ENCODE peak calls at places on chromosomes 12 and 14, in seven cellular contexts. H is uterus; W is Panc1; N is body of pancreas; S is pancreas; U is CD8-positive, alpha-beta T cell; X is kidney. C is an unnamed sample.

GRCh38 chr14:35229495-35230089 is 62.6 kb upstream of the PSMA6 start:
- DNase-seq in H (no peak), W (no peak), N (no peak), S (no peak), U (no peak), X (no peak), C (no peak)

GRCh38 chr14:21098134-21098891 is at the start of gene ZNF219:
- DNase-seq in H (peak; percentile 75), W (no peak), N (peak; percentile 64), S (peak; percentile 71), U (no peak), X (peak; percentile 83), C (peak; percentile 85)

GRCh38 chr12:102527256-102527720 is 46.9 kb upstream of the IGF1 start:
- DNase-seq in H (no peak), W (no peak), N (no peak), S (no peak), U (no peak), X (no peak), C (no peak)

GRCh38 chr14:61570188-61570960 is 124.9 kb upstream of the HIF1A start:
- DNase-seq in H (no peak), W (no peak), N (no peak), S (no peak), U (no peak), X (no peak), C (no peak)

GRCh38 chr12:94208433-94208921 is 60.1 kb downstream of the PLXNC1 start:
- DNase-seq in H (no peak), W (no peak), N (no peak), S (no peak), U (no peak), X (no peak), C (no peak)

GRCh38 chr12:5588231-5588995 is 156.5 kb downstream of the NTF3 start:
- DNase-seq in H (no peak), W (no peak), N (no peak), S (no peak), U (no peak), X (no peak), C (no peak)

GRCh38 chr12:20513189-20513588 is 144.9 kb downstream of the PDE3A start:
- DNase-seq in H (no peak), W (no peak), N (no peak), S (no peak), U (no peak), X (no peak), C (no peak)

GRCh38 chr12:389138-390096 is at the start of gene KDM5A:
- DNase-seq in H (peak; percentile 91), W (peak; percentile 68), N (peak; percentile 90), S (peak; percentile 90), U (peak; percentile 78), X (peak; percentile 96), C (peak; percentile 93)

GRCh38 chr12:121875582-121875981 is 13.0 kb upstream of the PSMD9 start:
- DNase-seq in H (no peak), W (no peak), N (no peak), S (no peak), U (no peak), X (no peak), C (no peak)

GRCh38 chr14:57835751-57836150 is 30.1 kb downstream of the SLC35F4 start:
- DNase-seq in H (no peak), W (no peak), N (no peak), S (no peak), U (no peak), X (no peak), C (no peak)

GRCh38 chr12:16348435-16349131 is 1.1 kb downstream of the MGST1 start:
- DNase-seq in H (no peak), W (no peak), N (peak; percentile 16), S (no peak), U (no peak), X (no peak), C (no peak)

GRCh38 chr12:52434096-52434733 is at the start of gene KRT75:
- DNase-seq in H (no peak), W (peak; percentile 65), N (no peak), S (no peak), U (no peak), X (no peak), C (no peak)

GRCh38 chr14:51096870-51097269 is 2.0 kb upstream of the TRIM9 start:
- DNase-seq in H (no peak), W (no peak), N (no peak), S (no peak), U (no peak), X (no peak), C (no peak)

GRCh38 chr12:63931703-63932102 is 87.2 kb downstream of the SRGAP1 start:
- DNase-seq in H (no peak), W (no peak), N (no peak), S (no peak), U (no peak), X (no peak), C (no peak)

GRCh38 chr12:63929426-63929825 is 84.9 kb downstream of the SRGAP1 start:
- DNase-seq in H (no peak), W (no peak), N (no peak), S (no peak), U (no peak), X (no peak), C (no peak)

GRCh38 chr12:63928305-63928704 is 83.8 kb downstream of the SRGAP1 start:
- DNase-seq in H (no peak), W (no peak), N (no peak), S (no peak), U (no peak), X (no peak), C (no peak)

GRCh38 chr12:63930971-63931370 is 86.5 kb downstream of the SRGAP1 start:
- DNase-seq in H (no peak), W (no peak), N (no peak), S (no peak), U (no peak), X (no peak), C (no peak)

GRCh38 chr12:63927511-63927910 is 83.0 kb downstream of the SRGAP1 start:
- DNase-seq in H (no peak), W (no peak), N (no peak), S (no peak), U (no peak), X (no peak), C (no peak)
- H3K4me1 ChIP-seq in H (no peaks in the 10 kb centered on the region), W (peaks cover 6% of the 10 kb centered on the region), N (no peaks in the 10 kb centered on the region), S (no peaks in the 10 kb centered on the region), U (no peaks in the 10 kb centered on the region), X (no peaks in the 10 kb centered on the region), C (no peaks in the 10 kb centered on the region)

GRCh38 chr12:21599143-21599999 is 5.3 kb downstream of the GYS2 start:
- DNase-seq in H (no peak), W (no peak), N (peak; percentile 30), S (no peak), U (no peak), X (no peak), C (no peak)

GRCh38 chr12:21604245-21605101 is at the start of gene GYS2:
- DNase-seq in H (no peak), W (no peak), N (no peak), S (no peak), U (no peak), X (no peak), C (no peak)

GRCh38 chr12:21600196-21600595 is 4.5 kb downstream of the GYS2 start:
- DNase-seq in H (no peak), W (no peak), N (no peak), S (no peak), U (no peak), X (no peak), C (no peak)

GRCh38 chr12:21602774-21603173 is 1.9 kb downstream of the GYS2 start:
- DNase-seq in H (no peak), W (no peak), N (peak; percentile 30), S (no peak), U (no peak), X (no peak), C (no peak)

GRCh38 chr12:21598651-21599050 is 6.0 kb downstream of the GYS2 start:
- DNase-seq in H (no peak), W (no peak), N (no peak), S (no peak), U (no peak), X (no peak), C (no peak)
- H3K36me3 ChIP-seq in H (no peaks in the 10 kb centered on the region), W (no peaks in the 10 kb centered on the region), N (no peaks in the 10 kb centered on the region), S (no peaks in the 10 kb centered on the region), U (no peaks in the 10 kb centered on the region), X (no peaks in the 10 kb centered on the region), C (no peaks in the 10 kb centered on the region)

GRCh38 chr12:71683633-71684032 is 2.2 kb upstream of the TMEM19 start:
- DNase-seq in H (no peak), W (no peak), N (no peak), S (no peak), U (no peak), X (no peak), C (no peak)

GRCh38 chr12:71685312-71685906 is 473 bp upstream of the TMEM19 start:
- DNase-seq in H (no peak), W (no peak), N (peak; percentile 18), S (no peak), U (no peak), X (no peak), C (peak; percentile 25)

GRCh38 chr12:71686658-71687025 is 760 bp downstream of the TMEM19 start:
- DNase-seq in H (no peak), W (no peak), N (no peak), S (no peak), U (no peak), X (no peak), C (no peak)

GRCh38 chr12:71684081-71684480 is 1.8 kb upstream of the TMEM19 start:
- DNase-seq in H (no peak), W (no peak), N (no peak), S (no peak), U (no peak), X (no peak), C (no peak)

DNA sequence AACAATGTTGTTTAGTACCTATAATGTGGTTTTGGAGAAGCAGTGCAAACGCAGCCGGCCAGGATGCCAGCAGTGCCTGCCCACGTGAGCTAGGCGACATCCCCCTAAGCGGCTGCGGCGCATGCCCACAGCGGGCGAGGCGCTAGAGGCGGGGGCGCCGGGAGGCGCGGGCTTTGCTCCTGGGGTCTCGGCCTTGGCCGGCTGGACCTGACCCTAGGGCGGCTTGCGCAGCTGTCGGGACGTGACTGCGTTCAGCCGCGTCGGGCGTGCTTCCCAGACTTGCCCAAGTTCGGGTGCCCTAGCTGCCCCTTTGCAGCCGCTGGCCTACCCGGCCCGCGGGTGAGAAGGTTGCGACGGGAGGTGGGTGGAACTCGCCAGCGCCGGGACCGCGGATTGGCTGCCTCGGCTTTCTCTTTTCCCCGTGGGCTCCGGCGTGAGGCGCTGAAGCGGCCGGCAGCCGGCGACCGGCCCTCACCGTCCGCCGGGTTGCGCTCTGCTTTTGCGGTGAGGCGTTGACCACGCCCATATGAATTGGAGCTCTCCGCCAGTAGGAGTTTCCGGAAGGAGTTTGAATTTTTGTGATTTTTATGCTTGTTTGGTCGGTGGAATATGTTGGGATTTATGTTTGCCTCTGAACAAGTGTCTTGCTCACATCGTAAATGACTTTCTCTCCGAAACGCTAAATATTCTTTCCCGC is at the start of gene TMEM19:
- DNase-seq in H (peak; percentile 85), W (no peak), N (peak; percentile 94), S (peak; percentile 92), U (peak; percentile 65), X (peak; percentile 96), C (peak; percentile 91)
- TF ChIP-seq CTCF in H (no peak), W (peak; percentile 68), N (peak; percentile 43), S (no peak), U (no peak), X (peak; percentile 9), C (no peak)

GRCh38 chr14:101119830-101120571 is 216.5 kb upstream of the RTL1 start:
- DNase-seq in H (peak; percentile 14), W (no peak), N (no peak), S (no peak), U (no peak), X (peak; percentile 61), C (peak; percentile 8)
- H3K4me1 ChIP-seq in H (peaks cover 7% of the 10 kb centered on the region), W (no peaks in the 10 kb centered on the region), N (no peaks in the 10 kb centered on the region), S (no peaks in the 10 kb centered on the region), U (peaks cover 11% of the 10 kb centered on the region), X (no peaks in the 10 kb centered on the region), C (no peaks in the 10 kb centered on the region)

C was measured in colonic mucosa.